ENCODE peak calls at places on chromosomes 6 and 20, in ten cellular contexts. One of them, this sample, is unnamed.

GRCh38 chr6:106974999-106975698 is 620 bp upstream of the CD24 start:
- DNase-seq in tibial artery: peak
- DNase-seq in Jurkat, Clone E6-1: no peak
- DNase-seq in AG04450: no peak
- DNase-seq in NB4: peak
- DNase-seq in tibial nerve: no peak
- DNase-seq in right lobe of liver: peak
- DNase-seq in GM23248: peak
- DNase-seq in A549: peak
- DNase-seq in PC-3: peak
- DNase-seq in this sample: peak

GRCh38 chr6:169988769-169989550 is 237.5 kb downstream of the ERMARD start:
- DNase-seq in A549: no peak
- DNase-seq in AG04450: no peak
- DNase-seq in PC-3: no peak
- DNase-seq in tibial nerve: no peak
- DNase-seq in GM23248: no peak
- DNase-seq in tibial artery: peak
- DNase-seq in NB4: no peak
- DNase-seq in right lobe of liver: no peak
- DNase-seq in Jurkat, Clone E6-1: no peak
- DNase-seq in this sample: no peak

GRCh38 chr6:135935951-135936601 is 84.6 kb downstream of the PDE7B start:
- DNase-seq in AG04450: no peak
- DNase-seq in Jurkat, Clone E6-1: no peak
- DNase-seq in right lobe of liver: no peak
- DNase-seq in NB4: no peak
- DNase-seq in tibial artery: no peak
- DNase-seq in tibial nerve: no peak
- DNase-seq in A549: peak
- DNase-seq in GM23248: peak
- DNase-seq in PC-3: peak
- DNase-seq in this sample: no peak

GRCh38 chr6:69758214-69758613 is 38.6 kb downstream of the LMBRD1 start:
- DNase-seq in tibial artery: no peak
- DNase-seq in PC-3: no peak
- DNase-seq in A549: no peak
- DNase-seq in GM23248: no peak
- DNase-seq in Jurkat, Clone E6-1: no peak
- DNase-seq in NB4: no peak
- DNase-seq in right lobe of liver: no peak
- DNase-seq in AG04450: no peak
- DNase-seq in tibial nerve: no peak
- DNase-seq in this sample: no peak

GRCh38 chr20:59588236-59588855 is 16.0 kb upstream of the PHACTR3 start:
- DNase-seq in right lobe of liver: peak
- DNase-seq in Jurkat, Clone E6-1: no peak
- DNase-seq in NB4: no peak
- DNase-seq in A549: no peak
- DNase-seq in tibial nerve: no peak
- DNase-seq in PC-3: no peak
- DNase-seq in AG04450: no peak
- DNase-seq in GM23248: no peak
- DNase-seq in tibial artery: no peak
- DNase-seq in this sample: no peak

GRCh38 chr6:135993321-135993720 is 141.8 kb downstream of the PDE7B start:
- DNase-seq in Jurkat, Clone E6-1: no peak
- DNase-seq in GM23248: no peak
- DNase-seq in tibial nerve: no peak
- DNase-seq in tibial artery: no peak
- DNase-seq in right lobe of liver: no peak
- DNase-seq in NB4: no peak
- DNase-seq in A549: no peak
- DNase-seq in AG04450: no peak
- DNase-seq in PC-3: no peak
- DNase-seq in this sample: no peak

GRCh38 chr6:149834513-149835481 is 29.4 kb downstream of the LRP11 start:
- DNase-seq in PC-3: peak
- DNase-seq in tibial artery: no peak
- DNase-seq in Jurkat, Clone E6-1: peak
- DNase-seq in tibial nerve: peak
- DNase-seq in right lobe of liver: no peak
- DNase-seq in AG04450: no peak
- DNase-seq in A549: peak
- DNase-seq in GM23248: peak
- DNase-seq in NB4: peak
- DNase-seq in this sample: peak

GRCh38 chr6:55528624-55529023 is 50.4 kb downstream of the HMGCLL1 start:
- DNase-seq in NB4: peak
- DNase-seq in tibial artery: no peak
- DNase-seq in tibial nerve: no peak
- DNase-seq in A549: peak
- DNase-seq in right lobe of liver: no peak
- DNase-seq in AG04450: peak
- DNase-seq in PC-3: peak
- DNase-seq in GM23248: peak
- DNase-seq in Jurkat, Clone E6-1: peak
- DNase-seq in this sample: peak

GRCh38 chr6:6834356-6835342 is 246.1 kb downstream of the LY86 start:
- DNase-seq in AG04450: no peak
- DNase-seq in GM23248: no peak
- DNase-seq in PC-3: peak
- DNase-seq in A549: no peak
- DNase-seq in NB4: peak
- DNase-seq in tibial nerve: no peak
- DNase-seq in right lobe of liver: no peak
- DNase-seq in tibial artery: no peak
- DNase-seq in Jurkat, Clone E6-1: no peak
- DNase-seq in this sample: no peak

GRCh38 chr6:161744211-161745067 is 470.6 kb upstream of the AGPAT4 start:
- DNase-seq in right lobe of liver: no peak
- DNase-seq in NB4: no peak
- DNase-seq in AG04450: no peak
- DNase-seq in A549: no peak
- DNase-seq in GM23248: no peak
- DNase-seq in PC-3: no peak
- DNase-seq in tibial artery: no peak
- DNase-seq in Jurkat, Clone E6-1: no peak
- DNase-seq in tibial nerve: no peak
- DNase-seq in this sample: no peak

GRCh38 chr6:74851598-74851997 is 354.3 kb downstream of the COL12A1 start:
- DNase-seq in NB4: no peak
- DNase-seq in right lobe of liver: no peak
- DNase-seq in A549: no peak
- DNase-seq in tibial nerve: no peak
- DNase-seq in tibial artery: no peak
- DNase-seq in AG04450: peak
- DNase-seq in GM23248: peak
- DNase-seq in Jurkat, Clone E6-1: no peak
- DNase-seq in PC-3: no peak
- DNase-seq in this sample: no peak

GRCh38 chr6:14498748-14499147 is 381.2 kb downstream of the CD83 start:
- DNase-seq in tibial nerve: no peak
- DNase-seq in right lobe of liver: no peak
- DNase-seq in AG04450: no peak
- DNase-seq in GM23248: no peak
- DNase-seq in Jurkat, Clone E6-1: no peak
- DNase-seq in A549: no peak
- DNase-seq in NB4: no peak
- DNase-seq in PC-3: no peak
- DNase-seq in tibial artery: no peak
- DNase-seq in this sample: no peak

GRCh38 chr6:25066593-25066992 is 130.8 kb upstream of the RIPOR2 start:
- DNase-seq in A549: no peak
- DNase-seq in AG04450: no peak
- DNase-seq in right lobe of liver: no peak
- DNase-seq in tibial artery: no peak
- DNase-seq in PC-3: no peak
- DNase-seq in Jurkat, Clone E6-1: no peak
- DNase-seq in tibial nerve: no peak
- DNase-seq in NB4: no peak
- DNase-seq in GM23248: no peak
- DNase-seq in this sample: no peak

GRCh38 chr6:135193221-135193620 is 12.1 kb downstream of the MYB start:
- DNase-seq in right lobe of liver: no peak
- DNase-seq in Jurkat, Clone E6-1: no peak
- DNase-seq in AG04450: no peak
- DNase-seq in GM23248: no peak
- DNase-seq in tibial nerve: no peak
- DNase-seq in tibial artery: no peak
- DNase-seq in A549: no peak
- DNase-seq in PC-3: no peak
- DNase-seq in NB4: no peak
- DNase-seq in this sample: no peak

GRCh38 chr6:34908194-34908593 is 19.1 kb downstream of the ANKS1A start:
- DNase-seq in tibial nerve: no peak
- DNase-seq in PC-3: peak
- DNase-seq in A549: no peak
- DNase-seq in GM23248: no peak
- DNase-seq in right lobe of liver: no peak
- DNase-seq in AG04450: no peak
- DNase-seq in Jurkat, Clone E6-1: no peak
- DNase-seq in tibial artery: no peak
- DNase-seq in NB4: no peak
- DNase-seq in this sample: no peak

DNA sequence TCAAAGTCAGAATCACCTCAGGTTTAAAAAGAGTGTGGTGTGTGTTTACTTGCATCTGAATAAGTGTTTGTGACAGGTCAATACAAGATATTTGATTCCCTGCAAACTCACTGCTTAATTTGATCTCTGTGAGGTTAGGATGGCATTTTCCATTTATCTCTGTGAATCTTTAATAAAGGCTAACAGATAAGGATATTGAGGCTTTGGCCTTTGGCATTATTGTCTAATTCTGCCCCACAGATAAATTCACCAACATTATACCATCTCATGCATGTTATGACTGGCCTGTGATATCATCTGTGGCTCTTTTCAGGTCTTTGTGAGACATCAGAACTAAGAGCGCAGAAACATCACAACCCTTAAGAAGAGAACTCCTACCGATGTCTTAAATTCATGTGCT is 84.7 kb downstream of the TRMT6 start:
- DNase-seq in Jurkat, Clone E6-1: no peak
- DNase-seq in AG04450: no peak
- DNase-seq in right lobe of liver: no peak
- DNase-seq in tibial artery: no peak
- DNase-seq in tibial nerve: no peak
- DNase-seq in GM23248: no peak
- DNase-seq in A549: no peak
- DNase-seq in NB4: no peak
- DNase-seq in PC-3: no peak
- DNase-seq in this sample: no peak
- H3K4me3 ChIP-seq in Jurkat, Clone E6-1: no peak
- H3K4me3 ChIP-seq in AG04450: no peak
- H3K4me3 ChIP-seq in right lobe of liver: no peak
- H3K4me3 ChIP-seq in tibial artery: no peak
- H3K4me3 ChIP-seq in tibial nerve: no peak
- H3K4me3 ChIP-seq in GM23248: no peak
- H3K4me3 ChIP-seq in A549: no peak
- H3K4me3 ChIP-seq in NB4: no peak
- H3K4me3 ChIP-seq in PC-3: no peak
- H3K4me3 ChIP-seq in this sample: no peak

DNA sequence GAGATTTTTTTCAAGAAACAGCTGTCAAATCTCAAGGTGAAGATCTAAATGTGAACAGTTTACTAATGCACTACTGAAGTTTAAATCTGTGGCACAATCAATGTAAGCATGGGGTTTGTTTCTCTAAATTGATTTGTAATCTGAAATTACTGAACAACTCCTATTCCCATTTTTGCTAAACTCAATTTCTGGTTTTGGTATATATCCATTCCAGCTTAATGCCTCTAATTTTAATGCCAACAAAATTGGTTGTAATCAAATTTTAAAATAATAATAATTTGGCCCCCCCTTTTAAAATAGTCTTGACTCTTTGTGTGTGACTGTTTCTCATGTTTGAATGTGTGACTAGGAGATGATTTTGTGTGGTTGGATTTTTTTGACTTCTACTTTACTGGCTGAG is 4.0 kb downstream of the PNRC1 start:
- DNase-seq in GM23248: no peak
- DNase-seq in right lobe of liver: no peak
- DNase-seq in tibial artery: no peak
- DNase-seq in PC-3: no peak
- DNase-seq in tibial nerve: no peak
- DNase-seq in NB4: no peak
- DNase-seq in A549: no peak
- DNase-seq in Jurkat, Clone E6-1: no peak
- DNase-seq in AG04450: no peak
- DNase-seq in this sample: no peak
- H3K4me3 ChIP-seq in GM23248: peak
- H3K4me3 ChIP-seq in right lobe of liver: no peak
- H3K4me3 ChIP-seq in tibial artery: no peak
- H3K4me3 ChIP-seq in PC-3: no peak
- H3K4me3 ChIP-seq in tibial nerve: no peak
- H3K4me3 ChIP-seq in NB4: no peak
- H3K4me3 ChIP-seq in A549: peak
- H3K4me3 ChIP-seq in Jurkat, Clone E6-1: no peak
- H3K4me3 ChIP-seq in AG04450: no peak
- H3K4me3 ChIP-seq in this sample: no peak

GRCh38 chr20:33684533-33685327 is 1.5 kb downstream of the E2F1 start:
- DNase-seq in right lobe of liver: no peak
- DNase-seq in NB4: peak
- DNase-seq in Jurkat, Clone E6-1: no peak
- DNase-seq in A549: no peak
- DNase-seq in AG04450: no peak
- DNase-seq in GM23248: no peak
- DNase-seq in PC-3: no peak
- DNase-seq in tibial artery: no peak
- DNase-seq in tibial nerve: no peak
- DNase-seq in this sample: no peak
- H3K4me3 ChIP-seq in right lobe of liver: no peak
- H3K4me3 ChIP-seq in NB4: peak
- H3K4me3 ChIP-seq in Jurkat, Clone E6-1: peak
- H3K4me3 ChIP-seq in A549: peak
- H3K4me3 ChIP-seq in AG04450: peak
- H3K4me3 ChIP-seq in GM23248: peak
- H3K4me3 ChIP-seq in PC-3: peak
- H3K4me3 ChIP-seq in tibial artery: no peak
- H3K4me3 ChIP-seq in tibial nerve: no peak
- H3K4me3 ChIP-seq in this sample: peak

DNA sequence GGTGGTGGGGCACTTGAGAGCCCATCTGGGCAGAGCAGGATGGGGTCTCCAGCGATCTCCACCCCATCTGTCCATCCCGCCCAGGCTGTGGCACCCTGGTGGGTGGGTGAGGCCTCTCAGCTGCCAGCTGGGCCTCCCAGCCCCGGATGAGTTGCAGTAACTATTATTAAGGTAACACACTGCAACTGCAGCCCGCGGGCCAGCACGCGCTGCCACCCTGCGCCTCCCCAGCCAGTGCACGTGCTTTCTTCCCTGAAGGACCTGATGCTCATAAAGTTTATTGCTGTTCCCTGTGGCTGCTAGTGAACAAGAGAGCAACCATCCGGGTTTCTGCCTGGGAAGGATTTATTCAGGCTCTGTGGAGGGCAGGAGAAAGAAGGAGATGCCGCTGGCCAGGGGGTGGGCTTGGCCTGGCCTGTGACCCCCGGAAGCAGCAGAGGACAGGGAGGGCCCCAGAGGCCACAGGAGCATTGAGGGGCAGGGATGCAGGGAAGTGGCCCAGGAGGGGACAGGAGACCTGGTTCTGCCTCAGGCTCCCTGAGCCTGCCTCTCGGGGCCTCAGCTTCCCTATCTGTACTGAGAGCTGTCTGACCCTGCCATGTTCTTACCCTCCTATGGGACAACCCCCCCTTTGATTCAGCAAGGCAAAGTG is 1.7 kb downstream of the IP6K3 start:
- DNase-seq in tibial artery: no peak
- DNase-seq in PC-3: no peak
- DNase-seq in NB4: no peak
- DNase-seq in AG04450: no peak
- DNase-seq in right lobe of liver: no peak
- DNase-seq in GM23248: no peak
- DNase-seq in tibial nerve: no peak
- DNase-seq in A549: no peak
- DNase-seq in Jurkat, Clone E6-1: no peak
- DNase-seq in this sample: no peak
- H3K4me3 ChIP-seq in tibial artery: no peak
- H3K4me3 ChIP-seq in PC-3: no peak
- H3K4me3 ChIP-seq in NB4: no peak
- H3K4me3 ChIP-seq in AG04450: no peak
- H3K4me3 ChIP-seq in right lobe of liver: peak
- H3K4me3 ChIP-seq in GM23248: no peak
- H3K4me3 ChIP-seq in tibial nerve: no peak
- H3K4me3 ChIP-seq in A549: no peak
- H3K4me3 ChIP-seq in Jurkat, Clone E6-1: no peak
- H3K4me3 ChIP-seq in this sample: no peak